ENCODE peak calls at places on chromosomes 3 and 15, in six cellular contexts. H is cardiac muscle cell; Y is breast epithelium; N is IMR-90; O is CD8-positive, alpha-beta T cell; U is OCI-LY7. G is an unnamed sample.

GRCh38 chr15:66830358-66830757 is 128.3 kb downstream of the SMAD6 start:
- DNase-seq in O (no peak), H (peak), Y (no peak), N (peak), U (no peak), G (no peak)

GRCh38 chr3:111601810-111602209 is 6.7 kb upstream of the ZBED2 start:
- DNase-seq in H (no peak), O (no peak), N (peak), Y (no peak), U (no peak), G (no peak)

GRCh38 chr15:39124155-39124924 is 456.5 kb upstream of the THBS1 start:
- DNase-seq in Y (no peak), H (no peak), O (no peak), N (peak), U (no peak), G (no peak)

GRCh38 chr15:57375827-57376694 is at the start of gene CGNL1:
- DNase-seq in H (peak), Y (no peak), N (no peak), U (no peak), O (no peak), G (peak)

GRCh38 chr3:66393486-66394260 is 107.1 kb downstream of the LRIG1 start:
- DNase-seq in O (peak), Y (no peak), U (peak), H (no peak), N (peak), G (no peak)

GRCh38 chr3:98986073-98986472 is 84.6 kb upstream of the DCBLD2 start:
- DNase-seq in Y (no peak), H (peak), N (peak), U (peak), O (no peak), G (no peak)

GRCh38 chr3:115667175-115668065 is 44.1 kb downstream of the GAP43 start:
- DNase-seq in O (no peak), H (no peak), N (no peak), Y (no peak), U (no peak), G (no peak)

GRCh38 chr3:36525115-36525711 is 144.9 kb downstream of the STAC start:
- DNase-seq in O (no peak), U (no peak), Y (no peak), H (peak), N (peak), G (no peak)

GRCh38 chr3:119352235-119352634 is 58.1 kb downstream of the ARHGAP31 start:
- DNase-seq in H (no peak), N (peak), U (peak), Y (no peak), O (peak), G (no peak)

GRCh38 chr15:45276851-45277250 is 24.8 kb downstream of the SLC28A2 start:
- DNase-seq in N (peak), Y (no peak), O (no peak), U (peak), H (peak), G (no peak)

GRCh38 chr3:186411994-186412393 is 50.0 kb upstream of the DGKG start:
- DNase-seq in U (no peak), Y (no peak), N (no peak), H (no peak), O (no peak), G (no peak)

GRCh38 chr3:56476771-56477170 is 8.5 kb upstream of the ERC2 start:
- DNase-seq in N (no peak), Y (no peak), U (no peak), H (no peak), O (no peak), G (no peak)

GRCh38 chr3:48186993-48187578 is 1.1 kb downstream of the CDC25A start:
- DNase-seq in Y (no peak), U (peak), N (peak), O (no peak), H (peak), G (no peak)

GRCh38 chr3:62732183-62732904 is 142.9 kb downstream of the CADPS start:
- DNase-seq in O (no peak), H (no peak), N (no peak), U (peak), Y (no peak), G (no peak)

GRCh38 chr15:88126695-88127476 is 129.7 kb downstream of the NTRK3 start:
- DNase-seq in Y (no peak), H (no peak), U (no peak), O (no peak), N (no peak), G (no peak)

GRCh38 chr3:10173926-10174435 is 9.3 kb downstream of the IRAK2 start:
- DNase-seq in H (no peak), O (no peak), U (no peak), N (peak), Y (no peak), G (peak)

GRCh38 chr3:61682671-61683408 is 121.5 kb downstream of the PTPRG start:
- DNase-seq in Y (no peak), U (no peak), H (no peak), O (no peak), N (peak), G (no peak)

GRCh38 chr3:138375446-138375845 is 27.1 kb downstream of the MRAS start:
- DNase-seq in Y (no peak), O (no peak), H (no peak), U (no peak), N (no peak), G (no peak)

GRCh38 chr3:89699771-89700170 is 592.4 kb downstream of the EPHA3 start:
- DNase-seq in H (no peak), O (no peak), Y (no peak), U (no peak), N (no peak), G (no peak)

GRCh38 chr3:81829946-81830345 is 68.5 kb upstream of the GBE1 start:
- DNase-seq in O (no peak), H (no peak), N (no peak), U (no peak), Y (no peak), G (no peak)

GRCh38 chr3:72567474-72567873 is 280.8 kb downstream of the SHQ1 start:
- DNase-seq in O (no peak), U (no peak), Y (no peak), H (no peak), N (no peak), G (no peak)

GRCh38 chr3:54427501-54427900 is 305.1 kb downstream of the CACNA2D3 start:
- DNase-seq in Y (no peak), O (no peak), U (no peak), N (no peak), H (no peak), G (no peak)

GRCh38 chr3:62481972-62482371 is 108.6 kb upstream of the FEZF2 start:
- DNase-seq in O (no peak), N (no peak), H (no peak), Y (no peak), U (no peak), G (no peak)

GRCh38 chr3:140920029-140920428 is 21.6 kb upstream of the SLC25A36 start:
- DNase-seq in O (no peak), N (no peak), H (no peak), U (no peak), Y (no peak), G (no peak)

GRCh38 chr3:8536106-8537052 is 34.8 kb downstream of the LMCD1 start:
- DNase-seq in U (no peak), O (no peak), N (peak), Y (no peak), H (no peak), G (no peak)

GRCh38 chr3:51897391-51897790 is 5.8 kb downstream of the IQCF1 start:
- DNase-seq in O (no peak), N (no peak), H (no peak), U (no peak), Y (no peak), G (no peak)

GRCh38 chr3:116135462-116135861 is 309.8 kb downstream of the LSAMP start:
- DNase-seq in Y (no peak), N (peak), O (no peak), H (peak), U (no peak), G (peak)

GRCh38 chr3:10772230-10773161 is 43.5 kb upstream of the SLC6A11 start:
- DNase-seq in N (no peak), Y (no peak), U (no peak), H (no peak), O (no peak), G (no peak)

GRCh38 chr15:71651750-71652186 is 158.6 kb upstream of the NR2E3 start:
- DNase-seq in Y (no peak), H (peak), U (peak), N (peak), O (no peak), G (peak)

GRCh38 chr3:197714251-197714650 is 22.5 kb downstream of the RUBCN start:
- DNase-seq in U (no peak), N (no peak), H (no peak), O (no peak), Y (no peak), G (no peak)
- H3K27ac ChIP-seq in U (no peak), N (no peak), H (peak), O (no peak), Y (no peak), G (no peak)

GRCh38 chr3:144466540-144466939 is 494.9 kb downstream of the DIPK2A start:
- DNase-seq in U (no peak), N (no peak), H (no peak), Y (no peak), O (no peak), G (no peak)
- H3K27ac ChIP-seq in U (no peak), N (no peak), H (no peak), Y (no peak), O (no peak), G (no peak)

GRCh38 chr15:90932660-90932991 is 277 bp upstream of the HDDC3 start:
- DNase-seq in O (no peak), N (no peak), Y (no peak), H (no peak), U (no peak), G (no peak)

GRCh38 chr15:90933310-90933709 is 961 bp upstream of the HDDC3 start:
- DNase-seq in Y (no peak), N (no peak), O (no peak), H (no peak), U (no peak), G (no peak)

GRCh38 chr15:90929709-90930019 is 2.7 kb downstream of the HDDC3 start:
- DNase-seq in O (no peak), N (no peak), U (no peak), Y (no peak), H (no peak), G (no peak)

GRCh38 chr15:90931737-90932659 is at the start of gene HDDC3:
- DNase-seq in N (peak), Y (peak), H (peak), U (peak), O (peak), G (peak)

DNA sequence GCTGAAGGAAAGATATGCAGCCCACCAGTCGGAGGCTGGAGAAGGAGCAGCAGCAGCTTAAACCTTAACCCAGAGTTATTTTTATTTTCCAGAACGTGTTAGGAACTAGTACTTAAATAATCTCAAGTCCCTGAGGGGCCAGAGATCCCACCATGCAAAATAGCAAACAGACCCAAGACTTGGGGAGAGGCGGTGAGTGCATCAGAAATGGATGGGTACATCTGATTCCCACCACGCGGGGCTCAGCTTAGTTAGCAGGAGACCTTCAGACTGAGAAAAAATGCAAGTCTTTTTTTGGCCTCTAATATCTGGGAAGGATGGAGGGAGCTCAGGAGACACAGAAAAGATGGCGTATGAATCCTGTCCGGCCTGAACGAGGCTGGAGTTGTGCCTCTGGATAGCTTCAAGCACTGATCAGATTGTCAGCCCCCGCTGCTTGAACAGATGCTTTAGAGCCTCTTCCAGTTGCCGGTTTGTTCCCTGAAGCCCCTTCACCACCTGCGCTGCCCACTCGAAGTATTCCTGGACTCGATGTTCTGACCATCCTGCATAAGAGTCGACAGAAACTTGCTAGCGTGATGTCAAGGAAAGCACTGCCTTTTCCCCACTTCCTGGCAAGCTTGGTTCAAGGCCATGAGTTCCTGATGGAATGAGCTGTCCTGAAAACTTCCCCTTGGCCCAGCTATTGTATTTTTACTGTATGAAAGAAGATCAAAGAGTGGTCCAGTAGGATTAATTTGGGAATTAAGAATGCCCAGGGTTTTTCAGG is 1.3 kb downstream of the HDDC3 start:
- DNase-seq in N (no peak), U (peak), Y (no peak), O (no peak), H (no peak), G (peak)
- H3K27ac ChIP-seq in N (no peak), U (peak), Y (peak), O (peak), H (peak), G (peak)

GRCh38 chr3:30677347-30677685 is 70.9 kb downstream of the TGFBR2 start:
- DNase-seq in Y (no peak), N (no peak), H (no peak), U (no peak), O (no peak), G (no peak)
- H3K27ac ChIP-seq in Y (no peak), N (no peak), H (no peak), U (no peak), O (no peak), G (peak)

GRCh38 chr15:25691544-25692430 is 171.3 kb downstream of the ATP10A start:
- DNase-seq in Y (peak), H (peak), N (peak), U (peak), O (no peak), G (no peak)
- H3K27ac ChIP-seq in Y (no peak), H (no peak), N (no peak), U (no peak), O (no peak), G (peak)

GRCh38 chr15:75051161-75051560 is 27.8 kb downstream of the PPCDC start:
- DNase-seq in O (no peak), U (no peak), N (no peak), H (no peak), Y (no peak), G (no peak)
- H3K27ac ChIP-seq in O (no peak), U (no peak), N (no peak), H (no peak), Y (no peak), G (no peak)

GRCh38 chr3:177146646-177147045 is 50.6 kb downstream of the TBL1XR1 start:
- DNase-seq in Y (no peak), U (no peak), N (peak), O (no peak), H (no peak), G (no peak)
- H3K27ac ChIP-seq in Y (no peak), U (peak), N (no peak), O (no peak), H (no peak), G (no peak)

DNA sequence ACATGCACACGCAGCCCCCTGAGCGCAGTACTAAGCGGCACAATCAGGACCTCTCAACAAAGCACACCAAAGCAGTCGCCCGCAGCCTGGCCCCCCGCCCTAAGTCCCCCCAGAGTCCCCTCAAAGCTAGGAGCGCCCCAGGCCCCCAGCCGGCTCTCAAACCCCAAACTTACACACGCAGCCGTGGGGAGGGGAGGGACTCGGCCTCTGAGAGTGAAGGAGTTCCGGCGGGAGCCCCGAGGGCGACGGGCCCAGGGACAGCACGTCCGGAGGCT is 5.5 kb downstream of the GATA2 start:
- DNase-seq in U (no peak), N (no peak), Y (no peak), H (no peak), O (no peak), G (no peak)
- H3K27ac ChIP-seq in U (no peak), N (peak), Y (no peak), H (no peak), O (no peak), G (no peak)

GRCh38 chr3:131397889-131398288 is 16.3 kb downstream of the NUDT16 start:
- DNase-seq in U (no peak), Y (no peak), O (no peak), H (no peak), N (no peak), G (no peak)

GRCh38 chr3:131405411-131405810 is 23.8 kb downstream of the NUDT16 start:
- DNase-seq in H (no peak), U (no peak), O (no peak), N (no peak), Y (no peak), G (no peak)

GRCh38 chr3:131402391-131403039 is 20.9 kb downstream of the NUDT16 start:
- DNase-seq in Y (no peak), N (peak), U (no peak), O (no peak), H (no peak), G (no peak)

GRCh38 chr3:131401978-131402377 is 20.4 kb downstream of the NUDT16 start:
- DNase-seq in Y (no peak), O (no peak), U (no peak), N (no peak), H (no peak), G (no peak)

GRCh38 chr3:131403216-131403895 is 21.8 kb downstream of the NUDT16 start:
- DNase-seq in U (no peak), N (no peak), H (no peak), O (no peak), Y (no peak), G (no peak)
- H3K27ac ChIP-seq in U (no peak), N (no peak), H (no peak), O (no peak), Y (no peak), G (no peak)

GRCh38 chr3:107882261-107882660 is 208.6 kb downstream of the CD47 start:
- DNase-seq in N (no peak), U (no peak), H (no peak), Y (no peak), O (no peak), G (no peak)
- H3K27ac ChIP-seq in N (no peak), U (no peak), H (no peak), Y (no peak), O (no peak), G (no peak)